ENCODE peak calls at places on chromosomes 5 and 9, in seven cellular contexts. Q, Y, H, S, W, K and O are unnamed samples.

GRCh38 chr9:93566408-93567270 is 9.7 kb upstream of the PHF2 start:
- DNase-seq in Y (peak), W (peak), H (peak), K (peak), S (peak), Q (peak), O (peak)

GRCh38 chr9:14865206-14865605 is 45.0 kb downstream of the FREM1 start:
- DNase-seq in S (no peak), Q (no peak), K (no peak), W (no peak), H (no peak), Y (no peak), O (no peak)

GRCh38 chr9:107793541-107793940 is 304.0 kb upstream of the KLF4 start:
- DNase-seq in Q (no peak), H (no peak), K (no peak), S (no peak), W (no peak), Y (no peak), O (no peak)

GRCh38 chr9:93159601-93160418 is 24.1 kb upstream of the WNK2 start:
- DNase-seq in S (peak), Q (peak), H (peak), Y (peak), K (peak), W (peak), O (peak)

GRCh38 chr5:172643392-172643871 is 2.4 kb downstream of the NEURL1B start:
- DNase-seq in K (no peak), S (no peak), Y (no peak), W (no peak), H (no peak), Q (no peak), O (no peak)

GRCh38 chr9:134167530-134167931 is 3.2 kb upstream of the RNU6ATAC start:
- DNase-seq in K (no peak), Q (no peak), S (no peak), H (no peak), W (no peak), Y (no peak), O (no peak)

GRCh38 chr5:146048994-146049703 is 56.2 kb downstream of the PLAC8L1 start:
- DNase-seq in Q (no peak), K (peak), H (peak), S (no peak), W (peak), Y (peak), O (no peak)

GRCh38 chr5:24855485-24855884 is 210.7 kb upstream of the CDH10 start:
- DNase-seq in Y (no peak), W (no peak), K (no peak), Q (no peak), H (no peak), S (no peak), O (no peak)

GRCh38 chr5:98510111-98510510 is 263.4 kb upstream of the RGMB start:
- DNase-seq in H (no peak), S (no peak), K (no peak), Q (no peak), Y (peak), W (no peak), O (no peak)

GRCh38 chr5:26833596-26833995 is 204.8 kb downstream of the CDH9 start:
- DNase-seq in K (no peak), S (no peak), W (no peak), H (no peak), Q (no peak), Y (no peak), O (no peak)

GRCh38 chr5:153782589-153783238 is 256.0 kb downstream of the FAM114A2 start:
- DNase-seq in Y (no peak), K (no peak), H (no peak), W (no peak), S (no peak), Q (no peak), O (no peak)

GRCh38 chr5:173290477-173291131 is 37.6 kb downstream of the STC2 start:
- DNase-seq in K (no peak), W (no peak), S (no peak), Q (peak), Y (no peak), H (no peak), O (no peak)

GRCh38 chr9:104776787-104777186 is 12.9 kb downstream of the NIPSNAP3B start:
- DNase-seq in H (no peak), Y (no peak), S (no peak), Q (no peak), W (no peak), K (no peak), O (no peak)

GRCh38 chr5:1438871-1439270 is 6.4 kb downstream of the SLC6A3 start:
- DNase-seq in Y (no peak), K (no peak), S (no peak), Q (no peak), H (no peak), W (no peak), O (peak)

GRCh38 chr9:96015876-96016686 is 140.6 kb downstream of the ERCC6L2 start:
- DNase-seq in K (no peak), Y (no peak), H (no peak), Q (no peak), W (no peak), S (no peak), O (no peak)

GRCh38 chr9:33506626-33507370 is 17.3 kb upstream of the ANKRD18B start:
- DNase-seq in W (no peak), H (no peak), Q (no peak), S (no peak), K (no peak), Y (no peak), O (no peak)

GRCh38 chr9:18347381-18348084 is 126.4 kb upstream of the ADAMTSL1 start:
- DNase-seq in H (no peak), S (no peak), Q (peak), W (no peak), Y (peak), K (no peak), O (no peak)

GRCh38 chr9:134360897-134361296 is 34.6 kb downstream of the RXRA start:
- DNase-seq in H (no peak), W (no peak), Q (no peak), Y (peak), K (no peak), S (no peak), O (no peak)

GRCh38 chr5:131570757-131571156 is 64.3 kb downstream of the RAPGEF6 start:
- DNase-seq in H (no peak), Y (no peak), W (no peak), Q (no peak), S (no peak), K (no peak), O (no peak)

GRCh38 chr9:69020746-69021145 is 6.8 kb upstream of the PRKACG start:
- DNase-seq in W (no peak), S (no peak), H (no peak), Q (no peak), Y (no peak), K (no peak), O (no peak)

GRCh38 chr9:14616188-14616982 is 76.8 kb downstream of the ZDHHC21 start:
- DNase-seq in H (no peak), W (no peak), S (no peak), Y (no peak), Q (no peak), K (peak), O (no peak)

GRCh38 chr5:35198096-35198495 is 32.2 kb downstream of the PRLR start:
- DNase-seq in H (no peak), K (no peak), Q (no peak), S (peak), Y (peak), W (no peak), O (no peak)

GRCh38 chr9:7976167-7976755 is 176.7 kb upstream of the DMAC1 start:
- DNase-seq in W (no peak), S (no peak), Q (no peak), H (no peak), Y (no peak), K (no peak), O (no peak)

GRCh38 chr5:148957591-148958202 is 105.2 kb downstream of the SH3TC2 start:
- DNase-seq in Q (no peak), Y (peak), W (peak), K (no peak), S (no peak), H (peak), O (no peak)

GRCh38 chr9:131589993-131590392 is 44.7 kb downstream of the PRRT1B start:
- DNase-seq in Q (no peak), S (no peak), K (no peak), Y (no peak), W (no peak), H (no peak), O (no peak)

GRCh38 chr5:178259623-178260536 is 27.3 kb upstream of the PHYKPL start:
- DNase-seq in K (no peak), S (no peak), Q (no peak), Y (no peak), H (no peak), W (no peak), O (no peak)

GRCh38 chr5:168030911-168031310 is 260.5 kb upstream of the WWC1 start:
- DNase-seq in S (no peak), Q (no peak), K (no peak), W (no peak), H (no peak), Y (no peak), O (no peak)

GRCh38 chr5:168027002-168027401 is 264.4 kb upstream of the WWC1 start:
- DNase-seq in Y (no peak), K (no peak), W (no peak), Q (no peak), H (no peak), S (no peak), O (no peak)

DNA sequence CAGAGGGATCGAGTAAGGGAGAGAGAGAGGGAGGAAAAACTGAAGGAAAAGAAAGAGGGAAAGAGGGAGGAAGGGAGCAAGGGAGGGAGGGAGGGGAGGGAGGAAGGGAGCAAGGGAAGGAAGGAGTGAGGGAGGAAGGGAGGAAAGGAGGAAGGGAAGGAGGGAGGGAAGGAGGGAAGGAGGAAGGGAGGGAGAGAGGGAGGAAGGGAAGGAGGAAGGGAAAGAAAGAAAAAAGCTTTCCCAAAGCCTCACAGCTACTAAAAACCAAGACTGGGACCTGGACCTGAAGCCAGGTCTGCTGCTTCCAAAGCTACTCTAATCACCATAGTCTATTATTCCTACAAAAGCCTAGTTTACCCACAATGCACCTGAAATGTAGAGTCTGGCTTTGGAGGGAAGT is 259.8 kb upstream of the WWC1 start:
- DNase-seq in Q (no peak), S (no peak), Y (no peak), H (no peak), K (no peak), W (no peak), O (no peak)
- TF ChIP-seq EP300 in Q (no peak), S (no peak), Y (no peak), H (no peak), K (no peak), W (no peak), O (no peak)

GRCh38 chr5:129413570-129413969 is 46.5 kb upstream of the ADAMTS19 start:
- DNase-seq in S (no peak), H (no peak), Q (no peak), W (no peak), K (no peak), Y (no peak), O (no peak)
- H3K27ac ChIP-seq in S (no peak), H (no peak), Q (no peak), W (no peak), K (no peak), Y (no peak), O (no peak)

DNA sequence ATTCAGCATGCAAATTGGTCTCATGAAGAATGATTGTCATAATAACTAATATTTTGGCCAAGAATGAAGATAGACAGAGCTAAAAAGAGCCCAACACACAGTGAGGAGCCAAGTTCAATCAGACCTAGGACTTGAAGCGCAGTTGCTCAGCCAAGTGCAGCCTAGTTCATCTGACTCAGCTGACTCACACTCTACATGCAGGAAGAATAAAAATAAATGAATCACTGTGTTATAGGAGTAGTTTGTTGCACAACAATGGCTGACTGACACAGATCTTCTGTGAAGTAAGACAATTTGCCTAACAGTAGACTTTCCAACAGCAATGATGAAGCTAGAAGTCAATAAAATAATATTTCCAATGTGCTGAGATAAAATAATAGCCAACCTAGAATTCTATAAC is 261.5 kb downstream of the CEMIP2 start:
- DNase-seq in K (peak), W (no peak), H (no peak), Y (no peak), Q (no peak), S (no peak), O (no peak)
- TF ChIP-seq POLR2A in K (no peak), W (no peak), H (no peak), Y (no peak), Q (no peak), S (no peak), O (no peak)

GRCh38 chr5:5304361-5305035 is 118.0 kb upstream of the ICE1 start:
- DNase-seq in S (no peak), Q (no peak), Y (no peak), K (no peak), W (no peak), H (no peak), O (no peak)

GRCh38 chr5:5298841-5299543 is 123.5 kb upstream of the ICE1 start:
- DNase-seq in W (no peak), Q (no peak), H (no peak), Y (no peak), S (no peak), K (no peak), O (no peak)

GRCh38 chr5:5302201-5302600 is 120.3 kb upstream of the ICE1 start:
- DNase-seq in W (no peak), H (no peak), Q (no peak), K (no peak), S (no peak), Y (no peak), O (no peak)

GRCh38 chr5:5306696-5307095 is 115.8 kb upstream of the ICE1 start:
- DNase-seq in Y (no peak), H (no peak), W (no peak), Q (no peak), K (no peak), S (no peak), O (no peak)

GRCh38 chr5:5303242-5303641 is 119.2 kb upstream of the ICE1 start:
- DNase-seq in S (no peak), H (no peak), Y (no peak), K (no peak), W (no peak), Q (no peak), O (no peak)
- TF ChIP-seq EP300 in S (no peak), H (no peak), Y (no peak), K (no peak), W (no peak), Q (no peak), O (no peak)

GRCh38 chr9:124260769-124261603 is 3.2 kb downstream of the NEK6 start:
- DNase-seq in W (no peak), S (no peak), K (peak), Y (peak), Q (no peak), H (no peak), O (no peak)
- H3K27ac ChIP-seq in W (no peak), S (no peak), K (peak), Y (peak), Q (peak), H (peak), O (peak)